ENCODE peak calls at places on chromosome 7, in six cellular contexts. W, U, H, X, A and K are unnamed samples.

GRCh38 chr7:94654764-94655561 is 970 bp downstream of the SGCE start:
- DNase-seq in U (peak; percentile 38), A (no peak), X (peak; percentile 75), H (peak; percentile 45), W (peak; percentile 48), K (peak; percentile 7)

GRCh38 chr7:139035588-139036353 is at the start of gene ZC3HAV1L:
- DNase-seq in A (peak; percentile 27), U (peak; percentile 78), X (peak; percentile 82), W (peak; percentile 65), H (peak; percentile 67), K (no peak)

GRCh38 chr7:39811161-39811614 is 138.9 kb upstream of the CDK13 start:
- DNase-seq in W (no peak), X (peak; percentile 77), H (peak; percentile 56), U (no peak), A (no peak), K (no peak)

GRCh38 chr7:116591202-116592040 is 66.6 kb downstream of the CAV1 start:
- DNase-seq in H (peak; percentile 74), X (peak; percentile 59), W (peak; percentile 24), U (peak; percentile 30), A (peak; percentile 45), K (peak; percentile 16)

GRCh38 chr7:128883622-128884549 is 21.2 kb downstream of the ATP6V1F start:
- DNase-seq in X (peak; percentile 81), A (peak; percentile 58), U (peak; percentile 90), H (peak; percentile 81), W (peak; percentile 94), K (peak; percentile 90)

GRCh38 chr7:26910221-26910620 is 45.8 kb upstream of the SKAP2 start:
- DNase-seq in H (peak; percentile 78), X (peak; percentile 82), A (peak; percentile 36), W (peak; percentile 6), U (no peak), K (no peak)

GRCh38 chr7:74430961-74431466 is 22.7 kb upstream of the GTF2IRD1 start:
- DNase-seq in X (no peak), W (peak; percentile 56), A (no peak), U (no peak), H (no peak), K (no peak)

GRCh38 chr7:82247814-82248433 is 195.7 kb downstream of the CACNA2D1 start:
- DNase-seq in H (peak; percentile 35), U (no peak), W (peak; percentile 48), A (peak; percentile 8), X (peak; percentile 44), K (peak; percentile 15)

GRCh38 chr7:26850193-26850651 is 14.2 kb downstream of the SKAP2 start:
- DNase-seq in X (peak; percentile 48), A (no peak), U (no peak), H (peak; percentile 38), W (no peak), K (no peak)

GRCh38 chr7:3897430-3898385 is 596.7 kb downstream of the SDK1 start:
- DNase-seq in H (peak; percentile 61), X (peak; percentile 55), W (peak; percentile 64), U (peak; percentile 69), A (peak; percentile 29), K (peak; percentile 53)

DNA sequence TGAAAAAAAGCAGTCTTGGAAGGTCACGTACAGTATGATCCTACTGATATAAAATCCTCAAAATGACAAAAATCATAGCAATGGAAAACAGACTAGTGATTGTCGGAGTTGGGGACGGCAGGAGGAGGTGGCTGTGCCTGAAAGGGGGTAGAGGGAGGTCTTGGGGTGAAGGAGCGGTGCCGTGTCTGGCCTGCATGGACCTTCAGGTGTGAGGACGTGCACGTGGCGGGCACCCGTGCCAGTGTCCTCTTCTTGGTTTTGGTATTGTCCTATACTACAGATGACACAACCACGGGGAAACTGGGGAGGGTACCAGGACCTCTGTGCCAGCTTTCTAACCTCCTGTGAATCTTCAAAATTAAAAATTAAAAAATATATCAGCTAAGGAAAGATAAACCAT is 73.0 kb downstream of the COBL start:
- DNase-seq in X (no peak), H (no peak), W (no peak), A (no peak), U (no peak), K (no peak)
- TF ChIP-seq EZH2phosphoT487 in X (no peak), H (no peak), W (no peak), A (no peak), U (no peak), K (no peak)

GRCh38 chr7:43589133-43589478 is 6.2 kb downstream of the STK17A start:
- DNase-seq in W (no peak), H (no peak), U (no peak), A (no peak), X (no peak), K (no peak)
- H3K4me2 ChIP-seq in W (no peak overlapping the region), H (no peak overlapping the region), U (no peak overlapping the region), A (no peak overlapping the region), X (no peak overlapping the region), K (peak overlapping the region; percentile 91)

DNA sequence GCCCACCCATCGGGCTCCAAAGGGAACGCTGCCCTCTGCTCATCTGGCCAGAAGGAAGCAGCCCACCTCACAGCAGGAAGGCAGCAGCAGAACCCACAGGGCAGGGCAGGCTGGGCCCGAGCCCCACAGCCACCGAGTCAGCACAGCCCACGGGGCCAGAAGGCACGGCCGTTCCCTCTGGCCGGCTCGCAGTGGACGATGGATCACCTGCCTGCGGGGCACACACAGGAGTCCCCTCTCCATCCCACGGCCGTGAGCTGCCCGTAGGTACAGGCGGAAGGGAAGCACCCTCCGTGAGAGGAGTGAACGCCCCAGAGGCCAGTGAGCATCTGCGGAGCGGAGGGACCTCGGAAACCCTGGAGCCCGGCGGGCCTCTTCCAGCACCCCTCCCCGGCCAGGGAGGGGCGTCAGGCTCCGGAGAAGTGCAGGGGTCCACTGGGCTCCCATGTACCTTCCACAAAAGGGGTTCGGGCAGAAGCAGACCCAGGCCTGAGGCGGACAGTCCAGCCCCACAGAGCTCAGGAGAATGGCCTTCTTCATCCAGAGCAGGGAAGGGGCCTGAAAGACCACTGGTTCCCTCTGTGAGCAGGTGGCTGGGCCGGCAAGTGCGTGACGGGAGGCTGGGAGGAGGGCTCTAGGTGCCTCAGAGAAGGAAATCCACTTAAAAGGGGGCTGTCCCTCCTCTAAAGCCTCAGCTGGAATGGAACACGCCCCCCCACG is 11.7 kb downstream of the NUDT1 start:
- DNase-seq in U (no peak), X (no peak), A (no peak), H (no peak), W (no peak), K (no peak)
- H3K36me3 ChIP-seq in U (no peaks in the 10 kb centered on the region), X (no peaks in the 10 kb centered on the region), A (no peaks in the 10 kb centered on the region), H (no peaks in the 10 kb centered on the region), W (no peaks in the 10 kb centered on the region), K (peaks cover 32% of the 10 kb centered on the region)

DNA sequence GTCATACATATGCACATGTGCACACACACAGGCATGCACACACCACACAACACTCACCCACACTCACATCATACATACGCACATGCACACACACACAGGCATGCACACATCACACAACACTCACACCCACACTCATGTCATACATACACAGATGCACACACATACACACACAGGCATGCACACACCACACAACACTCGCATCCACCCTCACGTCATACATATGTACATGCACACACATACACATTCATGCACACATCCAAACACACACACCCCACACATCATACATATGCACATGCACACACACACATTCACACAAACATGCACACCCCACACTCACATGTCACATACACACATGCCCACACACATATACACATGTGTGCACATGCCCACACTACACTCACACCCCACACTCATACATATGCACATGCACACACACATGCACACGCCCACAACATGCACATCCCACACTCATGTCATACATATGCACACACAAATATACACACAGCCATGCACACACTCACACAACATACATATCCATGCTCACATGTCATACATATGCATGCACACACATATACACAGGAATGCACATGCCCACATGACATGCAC is 219.6 kb downstream of the DNAJB6 start:
- DNase-seq in X (no peak), A (no peak), H (no peak), W (no peak), U (no peak), K (no peak)
- TF ChIP-seq EZH2phosphoT487 in X (no peak), A (no peak), H (no peak), W (no peak), U (no peak), K (no peak)

DNA sequence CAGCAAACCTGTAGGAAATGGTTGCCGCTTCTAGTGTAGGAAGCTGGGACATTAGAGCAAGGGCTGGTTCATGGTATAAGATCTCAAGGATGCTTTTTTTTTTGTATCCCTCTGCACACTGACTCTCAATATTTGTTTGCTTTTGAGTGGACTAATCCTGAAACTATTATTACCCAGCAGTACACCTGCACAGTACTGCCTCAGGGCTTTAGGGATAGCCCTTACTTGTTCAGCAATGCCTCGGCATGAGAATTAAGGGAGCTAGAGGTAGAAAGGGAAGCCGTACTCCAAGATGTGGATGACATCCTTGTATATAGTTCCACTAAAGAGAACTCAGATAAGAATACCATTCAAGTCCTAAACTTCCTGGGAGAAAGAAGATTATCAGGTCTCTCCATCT is 70.5 kb downstream of the COPG2 start:
- DNase-seq in X (no peak), U (no peak), A (no peak), H (peak; percentile 6), W (no peak), K (no peak)
- H3K4me2 ChIP-seq in X (no peak overlapping the region), U (no peak overlapping the region), A (no peak overlapping the region), H (no peak overlapping the region), W (no peak overlapping the region), K (no peak overlapping the region)